ENCODE peak calls at places on chromosomes 4 and X, in six cellular contexts. V, L, H, M, Q and T are unnamed samples.

GRCh38 chr4:59091376-59092142 is 1981.4 kb upstream of the IGFBP7 start:
- DNase-seq in Q (no peak), M (no peak), V (no peak), H (no peak), L (no peak), T (no peak)

GRCh38 chrX:153973127-153974002 is 811 bp downstream of the TMEM187 start:
- DNase-seq in V (peak; percentile 73), M (no peak), Q (no peak), H (peak; percentile 36), L (no peak), T (no peak)

GRCh38 chr4:74793757-74794340 is 474 bp downstream of the BTC start:
- DNase-seq in L (peak; percentile 48), M (peak; percentile 79), Q (peak; percentile 81), H (peak; percentile 11), V (peak; percentile 74), T (peak; percentile 81)

GRCh38 chr4:2907706-2908293 is 55.4 kb downstream of the NOP14 start:
- DNase-seq in V (no peak), M (no peak), L (no peak), Q (no peak), H (no peak), T (peak; percentile 14)

GRCh38 chr4:70603856-70604255 is 11.8 kb downstream of the AMBN start:
- DNase-seq in L (peak; percentile 75), Q (no peak), H (peak; percentile 70), M (no peak), V (no peak), T (no peak)

GRCh38 chr4:151356510-151356909 is 31.1 kb upstream of the SH3D19 start:
- DNase-seq in M (no peak), H (peak; percentile 16), L (peak; percentile 72), V (no peak), Q (no peak), T (no peak)

GRCh38 chrX:55450259-55450658 is 1.7 kb upstream of the MAGEH1 start:
- DNase-seq in H (peak; percentile 35), L (peak; percentile 35), M (no peak), V (no peak), Q (no peak), T (no peak)

GRCh38 chr4:99462875-99463464 is 27.8 kb upstream of the ADH7 start:
- DNase-seq in L (peak; percentile 80), H (peak; percentile 89), Q (no peak), V (peak; percentile 56), M (peak; percentile 63), T (peak; percentile 64)

GRCh38 chr4:94339779-94340178 is 2.9 kb downstream of the HPGDS start:
- DNase-seq in L (no peak), V (no peak), Q (no peak), M (no peak), H (no peak), T (no peak)

GRCh38 chr4:87053064-87053693 is 118.4 kb downstream of the AFF1 start:
- DNase-seq in Q (no peak), V (no peak), M (no peak), H (no peak), L (no peak), T (no peak)

GRCh38 chr4:159698336-159698735 is 595.5 kb downstream of the RAPGEF2 start:
- DNase-seq in M (no peak), L (no peak), H (no peak), Q (no peak), V (no peak), T (no peak)

GRCh38 chr4:95190751-95191436 is 357.9 kb downstream of the UNC5C start:
- DNase-seq in V (peak; percentile 73), H (no peak), L (no peak), M (no peak), Q (no peak), T (peak; percentile 33)